ENCODE peak calls at places on chromosome X, in eight cellular contexts. One of them, this sample, is unnamed.

GRCh38 chrX:93177930-93178329 is 495.4 kb downstream of the NAP1L3 start:
- DNase-seq in GM23338: peak
- DNase-seq in psoas muscle: no peak
- DNase-seq in HT1080: no peak
- DNase-seq in EL: no peak
- DNase-seq in myocyte: no peak
- DNase-seq in activated gamma-delta T cell treated with Interleukin-2 at 50 U/mL for 16 hours: no peak
- DNase-seq in stimulated activated CD8-positive, alpha-beta memory T cell treated with anti-CD3 and anti-CD28 coated beads, Interleukin-7, amount 100 ng/mL, for 1 hour: no peak
- DNase-seq in this sample: no peak

GRCh38 chrX:39907964-39908616 is 189.7 kb downstream of the BCOR start:
- DNase-seq in GM23338: no peak
- DNase-seq in psoas muscle: peak
- DNase-seq in HT1080: peak
- DNase-seq in EL: peak
- DNase-seq in myocyte: peak
- DNase-seq in activated gamma-delta T cell treated with Interleukin-2 at 50 U/mL for 16 hours: no peak
- DNase-seq in stimulated activated CD8-positive, alpha-beta memory T cell treated with anti-CD3 and anti-CD28 coated beads, Interleukin-7, amount 100 ng/mL, for 1 hour: no peak
- DNase-seq in this sample: no peak

GRCh38 chrX:46574941-46575381 is 1.4 kb downstream of the CHST7 start:
- DNase-seq in GM23338: peak
- DNase-seq in psoas muscle: peak
- DNase-seq in HT1080: no peak
- DNase-seq in EL: peak
- DNase-seq in myocyte: no peak
- DNase-seq in activated gamma-delta T cell treated with Interleukin-2 at 50 U/mL for 16 hours: peak
- DNase-seq in stimulated activated CD8-positive, alpha-beta memory T cell treated with anti-CD3 and anti-CD28 coated beads, Interleukin-7, amount 100 ng/mL, for 1 hour: no peak
- DNase-seq in this sample: peak

GRCh38 chrX:21487832-21488231 is 113.6 kb downstream of the CNKSR2 start:
- DNase-seq in GM23338: peak
- DNase-seq in psoas muscle: no peak
- DNase-seq in HT1080: peak
- DNase-seq in EL: no peak
- DNase-seq in myocyte: no peak
- DNase-seq in activated gamma-delta T cell treated with Interleukin-2 at 50 U/mL for 16 hours: no peak
- DNase-seq in stimulated activated CD8-positive, alpha-beta memory T cell treated with anti-CD3 and anti-CD28 coated beads, Interleukin-7, amount 100 ng/mL, for 1 hour: no peak
- DNase-seq in this sample: peak

GRCh38 chrX:13283968-13284914 is 35.6 kb downstream of the ATXN3L start:
- DNase-seq in GM23338: peak
- DNase-seq in psoas muscle: no peak
- DNase-seq in HT1080: peak
- DNase-seq in EL: peak
- DNase-seq in myocyte: peak
- DNase-seq in activated gamma-delta T cell treated with Interleukin-2 at 50 U/mL for 16 hours: no peak
- DNase-seq in stimulated activated CD8-positive, alpha-beta memory T cell treated with anti-CD3 and anti-CD28 coated beads, Interleukin-7, amount 100 ng/mL, for 1 hour: no peak
- DNase-seq in this sample: no peak

GRCh38 chrX:1249101-1249887 is 19.3 kb upstream of the CSF2RA start:
- DNase-seq in GM23338: peak
- DNase-seq in psoas muscle: peak
- DNase-seq in HT1080: peak
- DNase-seq in EL: peak
- DNase-seq in myocyte: peak
- DNase-seq in activated gamma-delta T cell treated with Interleukin-2 at 50 U/mL for 16 hours: peak
- DNase-seq in stimulated activated CD8-positive, alpha-beta memory T cell treated with anti-CD3 and anti-CD28 coated beads, Interleukin-7, amount 100 ng/mL, for 1 hour: no peak
- DNase-seq in this sample: peak

GRCh38 chrX:35380808-35381700 is 417.1 kb upstream of the MAGEB16 start:
- DNase-seq in GM23338: peak
- DNase-seq in psoas muscle: no peak
- DNase-seq in HT1080: peak
- DNase-seq in EL: peak
- DNase-seq in myocyte: peak
- DNase-seq in activated gamma-delta T cell treated with Interleukin-2 at 50 U/mL for 16 hours: no peak
- DNase-seq in stimulated activated CD8-positive, alpha-beta memory T cell treated with anti-CD3 and anti-CD28 coated beads, Interleukin-7, amount 100 ng/mL, for 1 hour: no peak
- DNase-seq in this sample: peak

GRCh38 chrX:40091691-40092421 is 5.9 kb downstream of the BCOR start:
- DNase-seq in GM23338: no peak
- DNase-seq in psoas muscle: no peak
- DNase-seq in HT1080: no peak
- DNase-seq in EL: no peak
- DNase-seq in myocyte: no peak
- DNase-seq in activated gamma-delta T cell treated with Interleukin-2 at 50 U/mL for 16 hours: no peak
- DNase-seq in stimulated activated CD8-positive, alpha-beta memory T cell treated with anti-CD3 and anti-CD28 coated beads, Interleukin-7, amount 100 ng/mL, for 1 hour: no peak
- DNase-seq in this sample: no peak

GRCh38 chrX:13463608-13464007 is 105.8 kb upstream of the EGFL6 start:
- DNase-seq in GM23338: no peak
- DNase-seq in psoas muscle: peak
- DNase-seq in HT1080: peak
- DNase-seq in EL: peak
- DNase-seq in myocyte: peak
- DNase-seq in activated gamma-delta T cell treated with Interleukin-2 at 50 U/mL for 16 hours: no peak
- DNase-seq in stimulated activated CD8-positive, alpha-beta memory T cell treated with anti-CD3 and anti-CD28 coated beads, Interleukin-7, amount 100 ng/mL, for 1 hour: no peak
- DNase-seq in this sample: peak

GRCh38 chrX:106932492-106932923 is 12.3 kb downstream of the CLDN2 start:
- DNase-seq in GM23338: no peak
- DNase-seq in psoas muscle: no peak
- DNase-seq in HT1080: peak
- DNase-seq in EL: peak
- DNase-seq in myocyte: no peak
- DNase-seq in activated gamma-delta T cell treated with Interleukin-2 at 50 U/mL for 16 hours: no peak
- DNase-seq in stimulated activated CD8-positive, alpha-beta memory T cell treated with anti-CD3 and anti-CD28 coated beads, Interleukin-7, amount 100 ng/mL, for 1 hour: no peak
- DNase-seq in this sample: no peak

GRCh38 chrX:152299787-152300186 is 151.3 kb downstream of the GABRA3 start:
- DNase-seq in GM23338: no peak
- DNase-seq in psoas muscle: no peak
- DNase-seq in HT1080: no peak
- DNase-seq in EL: no peak
- DNase-seq in myocyte: no peak
- DNase-seq in activated gamma-delta T cell treated with Interleukin-2 at 50 U/mL for 16 hours: no peak
- DNase-seq in stimulated activated CD8-positive, alpha-beta memory T cell treated with anti-CD3 and anti-CD28 coated beads, Interleukin-7, amount 100 ng/mL, for 1 hour: no peak
- DNase-seq in this sample: no peak

GRCh38 chrX:134484039-134484438 is 24.1 kb downstream of the HPRT1 start:
- DNase-seq in GM23338: peak
- DNase-seq in psoas muscle: no peak
- DNase-seq in HT1080: peak
- DNase-seq in EL: peak
- DNase-seq in myocyte: peak
- DNase-seq in activated gamma-delta T cell treated with Interleukin-2 at 50 U/mL for 16 hours: no peak
- DNase-seq in stimulated activated CD8-positive, alpha-beta memory T cell treated with anti-CD3 and anti-CD28 coated beads, Interleukin-7, amount 100 ng/mL, for 1 hour: no peak
- DNase-seq in this sample: peak

GRCh38 chrX:23223169-23223568 is 111.5 kb upstream of the PTCHD1 start:
- DNase-seq in GM23338: no peak
- DNase-seq in psoas muscle: no peak
- DNase-seq in HT1080: no peak
- DNase-seq in EL: no peak
- DNase-seq in myocyte: no peak
- DNase-seq in activated gamma-delta T cell treated with Interleukin-2 at 50 U/mL for 16 hours: no peak
- DNase-seq in stimulated activated CD8-positive, alpha-beta memory T cell treated with anti-CD3 and anti-CD28 coated beads, Interleukin-7, amount 100 ng/mL, for 1 hour: no peak
- DNase-seq in this sample: no peak

GRCh38 chrX:130083656-130084382 is 26.5 kb downstream of the ELF4 start:
- DNase-seq in GM23338: no peak
- DNase-seq in psoas muscle: no peak
- DNase-seq in HT1080: no peak
- DNase-seq in EL: no peak
- DNase-seq in myocyte: no peak
- DNase-seq in activated gamma-delta T cell treated with Interleukin-2 at 50 U/mL for 16 hours: no peak
- DNase-seq in stimulated activated CD8-positive, alpha-beta memory T cell treated with anti-CD3 and anti-CD28 coated beads, Interleukin-7, amount 100 ng/mL, for 1 hour: no peak
- DNase-seq in this sample: peak

GRCh38 chrX:45479196-45479834 is 278.6 kb upstream of the DIPK2B start:
- DNase-seq in GM23338: no peak
- DNase-seq in psoas muscle: no peak
- DNase-seq in HT1080: peak
- DNase-seq in EL: peak
- DNase-seq in myocyte: peak
- DNase-seq in activated gamma-delta T cell treated with Interleukin-2 at 50 U/mL for 16 hours: no peak
- DNase-seq in stimulated activated CD8-positive, alpha-beta memory T cell treated with anti-CD3 and anti-CD28 coated beads, Interleukin-7, amount 100 ng/mL, for 1 hour: no peak
- DNase-seq in this sample: no peak

GRCh38 chrX:23525531-23525930 is 141.8 kb upstream of the PRDX4 start:
- DNase-seq in GM23338: no peak
- DNase-seq in psoas muscle: no peak
- DNase-seq in HT1080: no peak
- DNase-seq in EL: no peak
- DNase-seq in myocyte: no peak
- DNase-seq in activated gamma-delta T cell treated with Interleukin-2 at 50 U/mL for 16 hours: no peak
- DNase-seq in stimulated activated CD8-positive, alpha-beta memory T cell treated with anti-CD3 and anti-CD28 coated beads, Interleukin-7, amount 100 ng/mL, for 1 hour: no peak
- DNase-seq in this sample: no peak

GRCh38 chrX:13092455-13092941 is 48.1 kb upstream of the FAM9C start:
- DNase-seq in GM23338: no peak
- DNase-seq in psoas muscle: peak
- DNase-seq in HT1080: no peak
- DNase-seq in EL: no peak
- DNase-seq in myocyte: no peak
- DNase-seq in activated gamma-delta T cell treated with Interleukin-2 at 50 U/mL for 16 hours: peak
- DNase-seq in stimulated activated CD8-positive, alpha-beta memory T cell treated with anti-CD3 and anti-CD28 coated beads, Interleukin-7, amount 100 ng/mL, for 1 hour: peak
- DNase-seq in this sample: peak

GRCh38 chrX:106952988-106953387 is 32.8 kb downstream of the CLDN2 start:
- DNase-seq in GM23338: no peak
- DNase-seq in psoas muscle: no peak
- DNase-seq in HT1080: peak
- DNase-seq in EL: peak
- DNase-seq in myocyte: peak
- DNase-seq in activated gamma-delta T cell treated with Interleukin-2 at 50 U/mL for 16 hours: no peak
- DNase-seq in stimulated activated CD8-positive, alpha-beta memory T cell treated with anti-CD3 and anti-CD28 coated beads, Interleukin-7, amount 100 ng/mL, for 1 hour: no peak
- DNase-seq in this sample: peak

GRCh38 chrX:48958635-48959094 is 1.3 kb upstream of the OTUD5 start:
- DNase-seq in GM23338: peak
- DNase-seq in psoas muscle: peak
- DNase-seq in HT1080: peak
- DNase-seq in EL: peak
- DNase-seq in myocyte: peak
- DNase-seq in activated gamma-delta T cell treated with Interleukin-2 at 50 U/mL for 16 hours: no peak
- DNase-seq in stimulated activated CD8-positive, alpha-beta memory T cell treated with anti-CD3 and anti-CD28 coated beads, Interleukin-7, amount 100 ng/mL, for 1 hour: no peak
- DNase-seq in this sample: no peak

GRCh38 chrX:49282647-49283011 is 13.0 kb downstream of the PPP1R3F start:
- DNase-seq in GM23338: peak
- DNase-seq in psoas muscle: no peak
- DNase-seq in HT1080: peak
- DNase-seq in EL: no peak
- DNase-seq in myocyte: peak
- DNase-seq in activated gamma-delta T cell treated with Interleukin-2 at 50 U/mL for 16 hours: no peak
- DNase-seq in stimulated activated CD8-positive, alpha-beta memory T cell treated with anti-CD3 and anti-CD28 coated beads, Interleukin-7, amount 100 ng/mL, for 1 hour: no peak
- DNase-seq in this sample: no peak

GRCh38 chrX:8971116-8971515 is 62.8 kb downstream of the FAM9B start:
- DNase-seq in GM23338: peak
- DNase-seq in psoas muscle: no peak
- DNase-seq in HT1080: peak
- DNase-seq in EL: peak
- DNase-seq in myocyte: peak
- DNase-seq in activated gamma-delta T cell treated with Interleukin-2 at 50 U/mL for 16 hours: no peak
- DNase-seq in stimulated activated CD8-positive, alpha-beta memory T cell treated with anti-CD3 and anti-CD28 coated beads, Interleukin-7, amount 100 ng/mL, for 1 hour: no peak
- DNase-seq in this sample: peak

This sample was measured in KBM-7.